ENCODE peak calls at places on chromosomes 2 and 18, in eight cellular contexts. X, Z, L, E, U, J, O and H are unnamed samples.

GRCh38 chr2:178200331-178200730 is 6.0 kb downstream of the OSBPL6 start:
- DNase-seq in X (no peak), Z (no peak), L (no peak), E (no peak), U (no peak), J (no peak), O (no peak), H (no peak)

GRCh38 chr2:69723791-69724190 is 18.1 kb upstream of the ANXA4 start:
- DNase-seq in X (no peak), Z (no peak), L (no peak), E (no peak), U (no peak), J (no peak), O (no peak), H (no peak)

GRCh38 chr2:42169869-42170465 is 814 bp downstream of the EML4 start:
- DNase-seq in X (no peak), Z (no peak), L (no peak), E (no peak), U (no peak), J (peak), O (no peak), H (peak)

GRCh38 chr2:110770696-110771425 is 38.5 kb downstream of the ACOXL start:
- DNase-seq in X (no peak), Z (peak), L (no peak), E (no peak), U (peak), J (no peak), O (peak), H (no peak)

GRCh38 chr18:46324556-46324955 is 220.4 kb downstream of the HAUS1 start:
- DNase-seq in X (no peak), Z (peak), L (no peak), E (no peak), U (peak), J (no peak), O (no peak), H (no peak)

GRCh38 chr2:148888003-148888501 is 13.0 kb downstream of the KIF5C start:
- DNase-seq in X (no peak), Z (no peak), L (no peak), E (no peak), U (no peak), J (no peak), O (no peak), H (peak)

GRCh38 chr18:59109375-59109774 is 30.3 kb upstream of the SEC11C start:
- DNase-seq in X (no peak), Z (no peak), L (no peak), E (no peak), U (peak), J (no peak), O (no peak), H (no peak)

GRCh38 chr18:13278231-13278630 is 59.7 kb downstream of the LDLRAD4 start:
- DNase-seq in X (peak), Z (no peak), L (no peak), E (no peak), U (no peak), J (no peak), O (no peak), H (no peak)

GRCh38 chr2:59301466-59302402 is 1060.6 kb upstream of the FANCL start:
- DNase-seq in X (no peak), Z (peak), L (peak), E (no peak), U (peak), J (peak), O (no peak), H (peak)

GRCh38 chr2:107266555-107266954 is 380.6 kb upstream of the ST6GAL2 start:
- DNase-seq in X (no peak), Z (no peak), L (no peak), E (no peak), U (no peak), J (no peak), O (no peak), H (no peak)

GRCh38 chr2:28454016-28454930 is 41.6 kb upstream of the PLB1 start:
- DNase-seq in X (no peak), Z (no peak), L (no peak), E (no peak), U (no peak), J (no peak), O (no peak), H (no peak)

DNA sequence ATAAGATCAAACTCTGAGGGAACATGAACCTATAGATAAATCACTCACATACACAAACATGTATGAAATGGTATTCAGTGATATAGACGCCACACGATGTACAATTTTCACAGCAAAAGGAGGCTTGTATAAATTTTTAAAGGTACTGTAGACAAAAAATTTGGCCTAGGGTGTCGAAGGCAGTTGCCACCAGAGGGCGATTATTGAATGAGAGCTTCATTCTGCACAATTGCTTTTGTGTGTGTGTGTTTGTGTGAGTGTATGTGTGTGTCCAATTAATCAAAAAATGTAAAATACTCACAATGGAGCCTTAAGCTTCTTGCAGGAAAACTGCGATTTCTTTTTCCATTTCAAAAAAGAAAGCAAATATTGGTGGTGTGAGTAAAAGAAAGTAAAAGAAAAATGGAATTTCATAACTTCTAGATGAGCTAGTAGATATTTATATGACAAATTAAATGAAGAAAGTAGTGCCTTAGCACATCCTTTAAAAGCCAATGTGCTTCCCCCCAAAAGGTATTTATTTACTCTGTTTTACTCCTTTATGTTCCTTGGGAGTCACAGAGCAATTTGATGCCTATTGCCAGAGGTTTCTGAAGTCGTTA is 800.1 kb downstream of the SATB2 start:
- DNase-seq in X (no peak), Z (peak), L (no peak), E (no peak), U (peak), J (peak), O (no peak), H (peak)
- TF ChIP-seq CTCF in X (peak), Z (peak), L (no peak), E (no peak), U (peak), J (peak), O (peak), H (peak)

GRCh38 chr18:34808389-34808788 is 98.3 kb downstream of the DTNA start:
- DNase-seq in X (no peak), Z (no peak), L (no peak), E (no peak), U (no peak), J (no peak), O (no peak), H (no peak)

GRCh38 chr18:34807106-34807796 is 97.2 kb downstream of the DTNA start:
- DNase-seq in X (no peak), Z (no peak), L (no peak), E (no peak), U (no peak), J (no peak), O (no peak), H (no peak)

GRCh38 chr18:34805117-34805882 is 95.2 kb downstream of the DTNA start:
- DNase-seq in X (no peak), Z (no peak), L (no peak), E (no peak), U (no peak), J (no peak), O (no peak), H (no peak)

GRCh38 chr18:34806527-34806926 is 96.4 kb downstream of the DTNA start:
- DNase-seq in X (no peak), Z (no peak), L (no peak), E (no peak), U (peak), J (no peak), O (no peak), H (no peak)

GRCh38 chr18:34809697-34810096 is 99.6 kb downstream of the DTNA start:
- DNase-seq in X (no peak), Z (peak), L (peak), E (no peak), U (peak), J (no peak), O (peak), H (peak)
- TF ChIP-seq CTCF in X (peak), Z (peak), L (peak), E (no peak), U (peak), J (peak), O (peak), H (peak)

DNA sequence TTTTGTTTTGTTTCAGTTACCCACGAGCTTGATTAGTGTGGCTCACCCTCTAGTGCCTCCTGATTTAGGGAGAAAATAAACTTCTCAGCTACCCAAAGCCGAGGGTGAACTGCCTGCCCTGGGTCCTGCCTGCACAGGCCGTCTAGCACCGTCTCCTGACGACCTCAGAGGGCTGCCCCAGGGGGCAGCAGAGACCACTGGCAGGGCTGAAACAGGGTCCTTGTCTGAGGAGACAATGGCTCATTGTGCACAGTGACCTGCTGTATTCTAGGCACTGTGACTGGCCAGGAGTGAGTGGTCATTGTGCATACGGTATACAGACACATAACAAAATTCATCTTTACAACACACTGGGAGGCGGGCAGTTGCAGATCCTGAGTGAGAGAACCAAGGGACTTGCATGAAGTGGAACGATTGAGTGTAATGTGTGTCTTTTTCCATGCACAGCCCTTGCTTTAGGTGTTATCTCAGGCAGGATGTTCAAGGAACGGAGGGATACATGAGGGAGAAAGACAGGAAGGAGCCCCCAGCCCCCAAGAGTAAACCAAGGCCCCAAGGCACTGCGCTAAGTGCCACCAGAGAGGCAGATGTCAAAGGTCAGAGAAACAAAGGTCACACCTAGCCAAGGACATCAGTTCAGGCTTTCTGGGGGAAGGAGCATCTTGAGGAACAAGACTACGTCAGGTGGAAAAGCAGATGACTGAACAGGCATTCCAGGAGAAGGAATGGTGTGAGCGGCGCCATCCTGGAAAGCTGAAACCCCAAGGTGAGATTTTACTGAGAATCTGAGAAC is 421.3 kb downstream of the LPIN1 start:
- DNase-seq in X (no peak), Z (no peak), L (no peak), E (no peak), U (no peak), J (no peak), O (peak), H (peak)
- TF ChIP-seq CTCF in X (peak), Z (no peak), L (no peak), E (no peak), U (no peak), J (peak), O (peak), H (peak)

GRCh38 chr18:22932885-22933205 is 283 bp upstream of the RBBP8 start:
- DNase-seq in X (no peak), Z (no peak), L (no peak), E (no peak), U (no peak), J (no peak), O (no peak), H (no peak)
- TF ChIP-seq CTCF in X (no peak), Z (no peak), L (no peak), E (no peak), U (no peak), J (no peak), O (no peak), H (no peak)

DNA sequence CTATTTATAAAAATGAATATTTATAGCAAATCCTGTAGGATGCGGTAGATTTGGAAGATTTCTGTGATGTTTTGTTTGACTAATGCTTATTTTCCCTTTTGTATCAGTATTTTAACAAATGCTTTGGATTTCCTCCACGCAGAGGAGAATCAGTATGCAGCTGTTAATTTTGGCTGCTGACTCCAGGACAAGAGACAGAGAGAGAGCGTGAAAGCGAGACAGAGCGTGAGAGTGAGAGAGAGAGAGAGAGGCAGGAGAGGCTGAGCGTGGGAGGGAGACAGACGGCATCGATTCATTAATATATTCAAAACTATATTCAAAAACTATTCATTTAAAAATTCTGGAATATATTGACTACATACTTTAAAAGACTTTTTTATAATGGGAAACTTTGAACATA is 62.5 kb downstream of the RRM2 start:
- DNase-seq in X (no peak), Z (no peak), L (no peak), E (no peak), U (peak), J (no peak), O (no peak), H (no peak)
- TF ChIP-seq CTCF in X (no peak), Z (no peak), L (no peak), E (no peak), U (no peak), J (no peak), O (no peak), H (no peak)

DNA sequence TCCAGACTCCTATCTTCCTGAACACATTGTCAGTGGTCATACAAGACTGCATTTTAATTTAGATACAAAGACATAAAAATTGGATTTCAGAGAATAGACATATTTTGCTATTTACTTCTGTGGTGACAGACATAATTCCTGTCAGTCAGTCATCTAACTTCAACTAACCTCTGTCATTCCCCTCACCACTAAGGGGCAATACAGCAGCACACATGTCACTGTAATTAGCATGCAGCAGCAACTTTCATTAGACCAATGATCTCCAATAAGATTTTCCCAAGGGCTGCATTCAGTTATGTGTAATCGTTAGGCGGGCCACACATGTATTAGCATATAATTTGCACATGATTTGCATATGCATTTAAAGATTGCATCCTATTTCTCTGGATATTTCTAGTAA is 624.5 kb downstream of the NR4A2 start:
- DNase-seq in X (no peak), Z (no peak), L (no peak), E (no peak), U (no peak), J (no peak), O (no peak), H (no peak)
- TF ChIP-seq CTCF in X (no peak), Z (no peak), L (no peak), E (no peak), U (no peak), J (no peak), O (peak), H (no peak)

GRCh38 chr2:218956039-218956438 is 3.4 kb upstream of the CDK5R2 start:
- DNase-seq in X (no peak), Z (no peak), L (no peak), E (no peak), U (no peak), J (no peak), O (no peak), H (no peak)

GRCh38 chr2:218954541-218955300 is 4.7 kb upstream of the CDK5R2 start:
- DNase-seq in X (no peak), Z (no peak), L (no peak), E (no peak), U (no peak), J (no peak), O (no peak), H (no peak)

GRCh38 chr2:218957685-218958084 is 1.8 kb upstream of the CDK5R2 start:
- DNase-seq in X (no peak), Z (no peak), L (no peak), E (no peak), U (no peak), J (no peak), O (no peak), H (no peak)

GRCh38 chr2:218952160-218952559 is 7.3 kb upstream of the CDK5R2 start:
- DNase-seq in X (no peak), Z (no peak), L (no peak), E (no peak), U (no peak), J (no peak), O (no peak), H (no peak)

DNA sequence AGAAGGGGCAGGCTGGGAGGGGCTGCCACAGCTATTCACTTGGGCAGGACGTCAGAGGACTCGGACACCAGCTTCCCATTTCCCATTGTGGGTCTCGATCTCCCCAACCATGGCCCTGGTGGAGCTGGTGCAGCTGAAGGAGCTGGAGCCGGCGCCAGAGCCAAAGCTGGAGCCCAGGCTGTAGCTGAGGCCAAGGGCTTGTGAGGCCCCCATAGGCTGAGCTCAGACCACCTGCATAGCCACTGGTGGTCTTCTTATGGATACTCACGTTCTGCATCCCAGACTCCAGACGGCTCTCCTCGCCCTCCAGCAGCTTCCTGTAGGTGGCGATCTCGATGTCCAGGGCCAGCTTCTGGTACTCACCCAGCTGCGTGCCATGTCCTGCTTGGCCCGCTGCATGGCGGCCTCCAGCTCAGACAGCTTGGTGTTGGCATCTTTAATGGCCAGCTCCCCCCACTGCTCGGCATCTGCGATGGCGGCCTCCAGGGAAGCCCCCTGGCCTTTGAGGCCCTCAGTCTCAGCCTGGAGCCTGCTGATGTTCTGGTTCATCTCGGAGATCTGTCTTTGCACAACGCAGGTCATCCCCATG is 6.0 kb upstream of the CDK5R2 start:
- DNase-seq in X (no peak), Z (no peak), L (no peak), E (no peak), U (no peak), J (no peak), O (no peak), H (no peak)
- TF ChIP-seq CTCF in X (no peak), Z (no peak), L (no peak), E (no peak), U (no peak), J (no peak), O (no peak), H (no peak)

GRCh38 chr18:66497351-66497750 is 106.5 kb downstream of the CDH19 start:
- DNase-seq in X (no peak), Z (no peak), L (no peak), E (no peak), U (no peak), J (no peak), O (no peak), H (no peak)

GRCh38 chr18:66495844-66496243 is 108.0 kb downstream of the CDH19 start:
- DNase-seq in X (peak), Z (peak), L (no peak), E (no peak), U (peak), J (no peak), O (peak), H (peak)
- TF ChIP-seq CTCF in X (peak), Z (no peak), L (no peak), E (no peak), U (peak), J (peak), O (peak), H (peak)